ENCODE peak calls at places on chromosomes 5 and 9, in seven cellular contexts. I, Z, A, B, J, U and N are unnamed samples.

GRCh38 chr5:6739603-6740002 is 26.4 kb downstream of the TENT4A start:
- DNase-seq in A (peak; percentile 76), U (no peak), B (no peak), J (no peak), Z (no peak), I (no peak), N (no peak)

GRCh38 chr9:137303893-137304382 is 1.9 kb upstream of the NRARP start:
- DNase-seq in J (no peak), U (no peak), I (no peak), B (no peak), A (peak; percentile 86), Z (no peak), N (no peak)

GRCh38 chr5:67416986-67417385 is 220.4 kb upstream of the CD180 start:
- DNase-seq in I (no peak), A (no peak), J (no peak), U (no peak), B (no peak), Z (no peak), N (no peak)

GRCh38 chr9:105443121-105443520 is 4.7 kb upstream of the FSD1L start:
- DNase-seq in Z (no peak), B (no peak), J (no peak), A (no peak), U (peak; percentile 8), I (no peak), N (no peak)

GRCh38 chr5:79399046-79399445 is 114.9 kb downstream of the HOMER1 start:
- DNase-seq in J (no peak), A (no peak), U (no peak), I (no peak), Z (no peak), B (no peak), N (no peak)

GRCh38 chr5:106959447-106959846 is 711.3 kb downstream of the EFNA5 start:
- DNase-seq in J (no peak), B (no peak), A (no peak), Z (no peak), I (no peak), U (no peak), N (no peak)

GRCh38 chr9:26133537-26133936 is 455.3 kb upstream of the TUSC1 start:
- DNase-seq in B (no peak), J (no peak), Z (no peak), A (no peak), I (no peak), U (no peak), N (no peak)

GRCh38 chr9:76266649-76267627 is 127.3 kb downstream of the RFK start:
- DNase-seq in J (no peak), B (no peak), U (no peak), I (peak; percentile 74), Z (no peak), A (no peak), N (no peak)

GRCh38 chr5:36447776-36448175 is 146.1 kb upstream of the RANBP3L start:
- DNase-seq in I (no peak), J (no peak), B (no peak), A (no peak), U (no peak), Z (no peak), N (no peak)

GRCh38 chr5:166926098-166926497 is 1365.3 kb upstream of the WWC1 start:
- DNase-seq in I (no peak), B (no peak), A (no peak), J (no peak), U (no peak), Z (no peak), N (no peak)

GRCh38 chr9:136531904-136532798 is 13.7 kb downstream of the NOTCH1 start:
- DNase-seq in A (no peak), Z (no peak), U (no peak), B (no peak), J (no peak), I (no peak), N (peak; percentile 87)

GRCh38 chr9:32589083-32589713 is 16.2 kb upstream of the NDUFB6 start:
- DNase-seq in J (peak; percentile 53), I (no peak), B (peak; percentile 75), U (peak; percentile 69), A (no peak), Z (peak; percentile 35), N (peak; percentile 47)

GRCh38 chr5:157267766-157268480 is 2.0 kb downstream of the CYFIP2 start:
- DNase-seq in B (peak; percentile 64), A (no peak), U (no peak), J (no peak), I (no peak), Z (peak; percentile 69), N (no peak)

GRCh38 chr5:61933787-61934626 is 372.0 kb upstream of the KIF2A start:
- DNase-seq in B (peak; percentile 85), Z (peak; percentile 87), A (no peak), I (peak; percentile 66), U (peak; percentile 37), J (peak; percentile 27), N (peak; percentile 51)

GRCh38 chr5:997001-997474 is 11.6 kb upstream of the NKD2 start:
- DNase-seq in A (peak; percentile 84), U (no peak), I (no peak), Z (no peak), B (no peak), J (peak; percentile 36), N (peak; percentile 75)

GRCh38 chr5:168114444-168115017 is 176.9 kb upstream of the WWC1 start:
- DNase-seq in B (peak; percentile 32), J (peak; percentile 70), Z (peak; percentile 73), I (no peak), A (no peak), U (peak; percentile 57), N (peak; percentile 77)

GRCh38 chr5:134175874-134176522 is 752 bp downstream of the SKP1 start:
- DNase-seq in B (no peak), A (no peak), Z (no peak), J (no peak), U (peak; percentile 20), I (no peak), N (peak; percentile 72)

GRCh38 chr5:66881475-66882161 is 285.4 kb downstream of the MAST4 start:
- DNase-seq in J (no peak), A (no peak), B (no peak), U (peak; percentile 55), I (no peak), Z (no peak), N (no peak)

GRCh38 chr5:141369994-141370848 is at the start of gene PCDHGB3:
- DNase-seq in Z (no peak), B (no peak), A (no peak), J (no peak), U (peak; percentile 56), I (no peak), N (no peak)

GRCh38 chr5:117461403-117461802 is 886.8 kb upstream of the SEMA6A start:
- DNase-seq in Z (no peak), I (no peak), B (no peak), J (no peak), A (no peak), U (no peak), N (no peak)

GRCh38 chr5:108818613-108819272 is 71.0 kb downstream of the FER start:
- DNase-seq in A (no peak), I (no peak), J (no peak), Z (no peak), U (peak; percentile 61), B (no peak), N (no peak)